ENCODE peak calls at places on chromosome 16, in eight cellular contexts. I is SJCRH30, J is IMR-90, C is AG04450, H is iPS DF 6.9, R is right lobe of liver, L is OCI-LY7, P is neural progenitor cell. O is an unnamed sample. For H3K9me3, the result is how much of the 10 kb centered on the place peaks cover.

GRCh38 chr16:48430890-48431289 is 45.7 kb upstream of the SIAH1 start:
- DNase-seq in I (no peak), J (no peak), C (no peak), H (no peak), R (no peak), L (peak), P (no peak), O (no peak)

GRCh38 chr16:88649924-88650748 is 717 bp downstream of the CYBA start:
- DNase-seq in I (no peak), J (peak), C (no peak), H (no peak), R (peak), L (peak), P (peak), O (no peak)

GRCh38 chr16:49521706-49522325 is 148.2 kb downstream of the C16orf78 start:
- DNase-seq in I (peak), J (no peak), C (no peak), H (no peak), R (no peak), L (no peak), P (no peak), O (no peak)

GRCh38 chr16:17723735-17724134 is 253.0 kb upstream of the XYLT1 start:
- DNase-seq in I (no peak), J (peak), C (peak), H (no peak), R (no peak), L (no peak), P (no peak), O (no peak)

GRCh38 chr16:4506450-4506849 is 30.3 kb downstream of the HMOX2 start:
- DNase-seq in I (peak), J (peak), C (no peak), H (peak), R (no peak), L (peak), P (peak), O (no peak)

GRCh38 chr16:69906838-69907301 is 44.3 kb upstream of the CLEC18A start:
- DNase-seq in I (no peak), J (peak), C (peak), H (no peak), R (no peak), L (no peak), P (no peak), O (no peak)

GRCh38 chr16:56828641-56829040 is 36.4 kb upstream of the SLC12A3 start:
- DNase-seq in I (no peak), J (no peak), C (no peak), H (no peak), R (no peak), L (no peak), P (no peak), O (no peak)

GRCh38 chr16:17368951-17369350 is 101.8 kb downstream of the XYLT1 start:
- DNase-seq in I (no peak), J (no peak), C (no peak), H (no peak), R (no peak), L (no peak), P (no peak), O (no peak)

GRCh38 chr16:4272114-4272954 is 489 bp downstream of the TFAP4 start:
- DNase-seq in I (peak), J (no peak), C (no peak), H (no peak), R (peak), L (peak), P (peak), O (peak)

GRCh38 chr16:8204096-8204495 is 386.2 kb downstream of the TMEM114 start:
- DNase-seq in I (no peak), J (no peak), C (no peak), H (no peak), R (no peak), L (no peak), P (no peak), O (no peak)

GRCh38 chr16:921321-921905 is 49.4 kb downstream of the LMF1 start:
- DNase-seq in I (no peak), J (no peak), C (no peak), H (no peak), R (peak), L (no peak), P (peak), O (peak)

GRCh38 chr16:20740901-20741491 is 622 bp downstream of the THUMPD1 start:
- DNase-seq in I (peak), J (peak), C (peak), H (peak), R (peak), L (peak), P (peak), O (peak)

GRCh38 chr16:74322301-74322710 is 25.7 kb downstream of the PSMD7 start:
- DNase-seq in I (no peak), J (no peak), C (no peak), H (no peak), R (no peak), L (no peak), P (no peak), O (no peak)

GRCh38 chr16:23682181-23682580 is 3.5 kb downstream of the PLK1 start:
- DNase-seq in I (no peak), J (peak), C (no peak), H (no peak), R (no peak), L (no peak), P (no peak), O (no peak)

GRCh38 chr16:6692874-6693273 is 639.8 kb upstream of the RBFOX1 start:
- DNase-seq in I (no peak), J (no peak), C (no peak), H (no peak), R (no peak), L (no peak), P (no peak), O (no peak)

GRCh38 chr16:35146031-35146710 is 1686.8 kb downstream of the TP53TG3F start:
- DNase-seq in I (no peak), J (no peak), C (no peak), H (no peak), R (no peak), L (no peak), P (no peak), O (no peak)

GRCh38 chr16:35142147-35142808 is 1682.9 kb downstream of the TP53TG3F start:
- DNase-seq in I (no peak), J (no peak), C (no peak), H (no peak), R (no peak), L (no peak), P (no peak), O (no peak)

GRCh38 chr16:35146723-35147458 is 1687.5 kb downstream of the TP53TG3F start:
- DNase-seq in I (no peak), J (no peak), C (no peak), H (no peak), R (no peak), L (no peak), P (no peak), O (no peak)

GRCh38 chr16:35142809-35143192 is 1683.4 kb downstream of the TP53TG3F start:
- DNase-seq in I (no peak), J (no peak), C (no peak), H (no peak), R (no peak), L (no peak), P (no peak), O (no peak)

GRCh38 chr16:35144212-35144932 is 1685.0 kb downstream of the TP53TG3F start:
- DNase-seq in I (no peak), J (no peak), C (no peak), H (no peak), R (no peak), L (no peak), P (no peak), O (no peak)
- H3K9me3 ChIP-seq in I (under half), J (half or more), C (half or more), H (under half), R (under half), L (under half), P (under half), O (under half)

GRCh38 chr16:35651841-35652240 is 2192.4 kb downstream of the TP53TG3F start:
- DNase-seq in I (no peak), J (no peak), C (no peak), H (no peak), R (no peak), L (no peak), P (no peak), O (no peak)
- H3K9me3 ChIP-seq in I (under half), J (under half), C (under half), H (under half), R (under half), L (under half), P (half or more), O (under half)

GRCh38 chr16:53839150-53839549 is 135.2 kb downstream of the FTO start:
- DNase-seq in I (no peak), J (no peak), C (no peak), H (no peak), R (no peak), L (no peak), P (no peak), O (no peak)
- H3K9me3 ChIP-seq in I (under half), J (under half), C (under half), H (under half), R (under half), L (under half), P (under half), O (under half)

GRCh38 chr16:35200662-35201061 is 1741.2 kb downstream of the TP53TG3F start:
- DNase-seq in I (no peak), J (no peak), C (no peak), H (no peak), R (no peak), L (no peak), P (no peak), O (no peak)

GRCh38 chr16:35201151-35201550 is 1741.7 kb downstream of the TP53TG3F start:
- DNase-seq in I (no peak), J (no peak), C (no peak), H (no peak), R (no peak), L (no peak), P (no peak), O (no peak)

GRCh38 chr16:35208001-35208935 is 1748.9 kb downstream of the TP53TG3F start:
- DNase-seq in I (no peak), J (no peak), C (no peak), H (no peak), R (peak), L (no peak), P (no peak), O (no peak)

GRCh38 chr16:35207059-35207999 is 1747.9 kb downstream of the TP53TG3F start:
- DNase-seq in I (no peak), J (no peak), C (no peak), H (no peak), R (peak), L (no peak), P (no peak), O (no peak)

DNA sequence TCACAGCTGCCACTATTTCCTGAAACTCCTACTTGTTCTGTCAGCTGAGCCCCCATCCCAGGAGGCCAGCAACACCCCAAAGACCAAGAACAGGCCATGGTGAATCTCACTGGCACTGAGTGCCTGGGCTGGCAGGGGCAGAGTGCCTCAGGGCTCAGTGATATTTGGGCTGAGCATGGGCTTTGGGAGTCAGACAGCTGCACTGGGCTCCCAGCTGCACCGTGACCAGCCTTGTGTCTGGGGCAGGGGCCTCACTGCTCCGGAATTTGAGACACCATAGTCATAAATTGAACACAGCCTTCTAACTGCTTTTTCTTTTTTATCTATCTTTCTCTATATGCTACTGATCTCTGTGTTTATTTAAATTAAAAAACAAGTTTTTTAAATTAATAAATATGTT is 1744.2 kb downstream of the TP53TG3F start:
- DNase-seq in I (no peak), J (no peak), C (no peak), H (no peak), R (no peak), L (no peak), P (no peak), O (no peak)
- H3K9me3 ChIP-seq in I (under half), J (under half), C (half or more), H (under half), R (under half), L (under half), P (under half), O (under half)

GRCh38 chr16:31916056-31916488 is 42.5 kb downstream of the ZNF267 start:
- DNase-seq in I (peak), J (no peak), C (no peak), H (no peak), R (no peak), L (peak), P (no peak), O (no peak)
- H3K9me3 ChIP-seq in I (half or more), J (half or more), C (under half), H (under half), R (under half), L (half or more), P (half or more), O (half or more)